ENCODE peak calls at places on chromosomes 7 and 10, in ten cellular contexts. G is BJ, H is CD14-positive monocyte, Y is AG09309, R is coronary artery, O is kidney epithelial cell, Z is IMR-90, K is ovary, W is endothelial cell, M is adrenal gland. S is an unnamed sample.

GRCh38 chr10:74084955-74085354 is 65.7 kb downstream of the AP3M1 start:
- DNase-seq in Y (no peak), M (no peak), G (no peak), R (no peak), Z (no peak), H (no peak), K (no peak), O (no peak), W (no peak), S (no peak)

GRCh38 chr7:70486977-70487376 is 645.0 kb upstream of the GALNT17 start:
- DNase-seq in O (no peak), G (no peak), M (no peak), W (no peak), H (no peak), Y (no peak), R (no peak), K (no peak), Z (no peak), S (no peak)

GRCh38 chr10:116278832-116279231 is 5.8 kb upstream of the GFRA1 start:
- DNase-seq in H (no peak), R (no peak), G (no peak), O (no peak), W (no peak), Y (no peak), K (no peak), M (no peak), Z (peak), S (no peak)

GRCh38 chr7:32088336-32088975 is 18.2 kb upstream of the PDE1C start:
- DNase-seq in H (no peak), R (no peak), W (no peak), Z (no peak), Y (no peak), K (no peak), G (no peak), M (no peak), O (peak), S (no peak)

GRCh38 chr7:38905026-38905759 is 3.8 kb downstream of the VPS41 start:
- DNase-seq in M (no peak), K (no peak), R (no peak), W (no peak), H (no peak), Z (peak), G (no peak), O (no peak), Y (no peak), S (no peak)

GRCh38 chr7:87600130-87601124 is at the start of gene ABCB1:
- DNase-seq in H (no peak), M (peak), R (no peak), Z (peak), W (peak), Y (no peak), K (peak), O (peak), G (no peak), S (peak)

GRCh38 chr10:103069453-103070331 is 123.4 kb downstream of the NT5C2 start:
- DNase-seq in Z (peak), R (no peak), O (peak), W (peak), H (no peak), G (no peak), M (peak), K (peak), Y (peak), S (no peak)

GRCh38 chr7:51316666-51317581 is at the start of gene COBL:
- DNase-seq in H (no peak), M (no peak), G (no peak), Y (no peak), K (peak), W (peak), O (no peak), R (no peak), Z (no peak), S (peak)

GRCh38 chr10:18211862-18212261 is 71.6 kb downstream of the CACNB2 start:
- DNase-seq in G (no peak), W (no peak), R (no peak), O (no peak), M (no peak), Z (no peak), H (no peak), K (no peak), Y (no peak), S (no peak)

GRCh38 chr10:69568472-69569143 is 4.6 kb downstream of the NEUROG3 start:
- DNase-seq in M (no peak), G (no peak), K (no peak), R (no peak), Y (no peak), W (no peak), O (no peak), H (no peak), Z (no peak), S (no peak)

GRCh38 chr10:62960416-62960815 is 144.2 kb upstream of the EGR2 start:
- DNase-seq in H (no peak), Y (no peak), K (no peak), O (no peak), W (no peak), M (no peak), G (no peak), Z (peak), R (no peak), S (no peak)

GRCh38 chr10:17617031-17617911 is at the start of gene HACD1:
- DNase-seq in Z (peak), O (peak), K (peak), H (peak), Y (no peak), R (peak), W (peak), M (peak), G (no peak), S (peak)

GRCh38 chr7:47651355-47652317 is 69.7 kb upstream of the TNS3 start:
- DNase-seq in W (no peak), Z (peak), M (peak), K (no peak), G (peak), Y (peak), O (peak), H (no peak), R (peak), S (no peak)

GRCh38 chr7:71721742-71722141 is 589.8 kb downstream of the GALNT17 start:
- DNase-seq in Z (no peak), G (no peak), O (no peak), W (no peak), H (no peak), R (no peak), Y (no peak), K (no peak), M (no peak), S (no peak)

GRCh38 chr10:30583778-30584415 is 45.7 kb downstream of the LYZL2 start:
- DNase-seq in O (peak), Z (peak), K (peak), G (no peak), Y (peak), W (peak), H (no peak), R (peak), M (peak), S (no peak)

GRCh38 chr7:56290548-56290947 is 174.3 kb upstream of the NUPR2 start:
- DNase-seq in M (no peak), G (no peak), W (no peak), O (no peak), R (no peak), Z (no peak), Y (no peak), H (no peak), K (no peak), S (no peak)

GRCh38 chr7:42236266-42237161 is 495 bp downstream of the GLI3 start:
- DNase-seq in G (no peak), K (peak), M (peak), Y (no peak), Z (peak), H (no peak), W (peak), O (no peak), R (peak), S (peak)

GRCh38 chr7:129535896-129536295 is 33.6 kb downstream of the SMKR1 start:
- DNase-seq in W (no peak), H (no peak), K (no peak), Y (no peak), O (no peak), Z (no peak), M (no peak), R (no peak), G (no peak), S (no peak)

GRCh38 chr7:43439631-43440401 is 143.1 kb upstream of the STK17A start:
- DNase-seq in Z (peak), R (no peak), K (no peak), M (peak), G (no peak), H (peak), O (no peak), Y (no peak), W (peak), S (no peak)

GRCh38 chr7:21253740-21254687 is 173.9 kb upstream of the SP4 start:
- DNase-seq in R (no peak), Y (no peak), O (peak), K (no peak), G (no peak), H (no peak), W (peak), Z (peak), M (peak), S (no peak)

GRCh38 chr10:45373003-45373782 is 823 bp upstream of the ALOX5 start:
- DNase-seq in O (no peak), K (no peak), H (no peak), M (no peak), R (no peak), Y (no peak), Z (no peak), G (no peak), W (peak), S (no peak)

GRCh38 chr7:36775673-36776072 is 51.4 kb upstream of the AOAH start:
- DNase-seq in K (no peak), Z (no peak), G (no peak), H (peak), W (no peak), O (no peak), Y (no peak), M (no peak), R (no peak), S (no peak)

GRCh38 chr7:146514304-146514703 is 397.7 kb downstream of the CNTNAP2 start:
- DNase-seq in O (no peak), Z (no peak), W (no peak), Y (no peak), H (no peak), M (no peak), K (no peak), R (no peak), G (no peak), S (no peak)

GRCh38 chr10:49534670-49535381 is 4.1 kb downstream of the ERCC6 start:
- DNase-seq in H (peak), O (no peak), M (peak), K (no peak), Y (peak), W (no peak), G (peak), Z (peak), R (no peak), S (no peak)

GRCh38 chr10:35191523-35191922 is 64.9 kb downstream of the CREM start:
- DNase-seq in K (no peak), G (no peak), Y (no peak), W (no peak), O (no peak), Z (peak), M (peak), H (peak), R (no peak), S (no peak)

GRCh38 chr7:653829-654764 is 72.4 kb upstream of the DNAAF5 start:
- DNase-seq in K (no peak), Y (no peak), W (no peak), Z (no peak), R (no peak), O (no peak), M (no peak), G (no peak), H (no peak), S (no peak)

GRCh38 chr7:31493714-31494181 is 20.1 kb upstream of the ITPRID1 start:
- DNase-seq in R (no peak), O (peak), Y (no peak), Z (no peak), H (no peak), W (no peak), G (no peak), M (no peak), K (no peak), S (no peak)

GRCh38 chr10:103723557-103723956 is 131.8 kb downstream of the SH3PXD2A start:
- DNase-seq in K (no peak), H (no peak), Z (no peak), G (no peak), W (no peak), Y (no peak), R (no peak), O (no peak), M (no peak), S (no peak)

GRCh38 chr10:67969875-67970274 is 85.4 kb downstream of the SIRT1 start:
- DNase-seq in Y (no peak), K (no peak), O (no peak), G (no peak), R (no peak), M (no peak), H (no peak), W (no peak), Z (peak), S (no peak)

GRCh38 chr7:23334482-23335056 is 35.4 kb downstream of the MALSU1 start:
- DNase-seq in H (no peak), Y (peak), R (no peak), W (no peak), K (peak), O (peak), M (peak), Z (peak), G (peak), S (no peak)

GRCh38 chr7:129870668-129871067 is 82.1 kb downstream of the UBE2H start:
- DNase-seq in Y (no peak), M (no peak), G (no peak), K (no peak), R (no peak), H (no peak), Z (no peak), O (no peak), W (no peak), S (no peak)

GRCh38 chr7:7231005-7231404 is 48.7 kb downstream of the C1GALT1 start:
- DNase-seq in H (no peak), W (no peak), G (no peak), R (no peak), M (no peak), Z (no peak), O (no peak), Y (no peak), K (no peak), S (no peak)

GRCh38 chr10:97261188-97261587 is 31.2 kb downstream of the ARHGAP19 start:
- DNase-seq in W (no peak), Y (no peak), G (no peak), H (no peak), M (no peak), R (no peak), K (no peak), O (no peak), Z (no peak), S (no peak)
- TF ChIP-seq CTCF in W (no peak), Y (no peak), G (no peak), H (no peak), M (no peak), R (no peak), K (no peak), O (no peak), Z (no peak), S (no peak)

DNA sequence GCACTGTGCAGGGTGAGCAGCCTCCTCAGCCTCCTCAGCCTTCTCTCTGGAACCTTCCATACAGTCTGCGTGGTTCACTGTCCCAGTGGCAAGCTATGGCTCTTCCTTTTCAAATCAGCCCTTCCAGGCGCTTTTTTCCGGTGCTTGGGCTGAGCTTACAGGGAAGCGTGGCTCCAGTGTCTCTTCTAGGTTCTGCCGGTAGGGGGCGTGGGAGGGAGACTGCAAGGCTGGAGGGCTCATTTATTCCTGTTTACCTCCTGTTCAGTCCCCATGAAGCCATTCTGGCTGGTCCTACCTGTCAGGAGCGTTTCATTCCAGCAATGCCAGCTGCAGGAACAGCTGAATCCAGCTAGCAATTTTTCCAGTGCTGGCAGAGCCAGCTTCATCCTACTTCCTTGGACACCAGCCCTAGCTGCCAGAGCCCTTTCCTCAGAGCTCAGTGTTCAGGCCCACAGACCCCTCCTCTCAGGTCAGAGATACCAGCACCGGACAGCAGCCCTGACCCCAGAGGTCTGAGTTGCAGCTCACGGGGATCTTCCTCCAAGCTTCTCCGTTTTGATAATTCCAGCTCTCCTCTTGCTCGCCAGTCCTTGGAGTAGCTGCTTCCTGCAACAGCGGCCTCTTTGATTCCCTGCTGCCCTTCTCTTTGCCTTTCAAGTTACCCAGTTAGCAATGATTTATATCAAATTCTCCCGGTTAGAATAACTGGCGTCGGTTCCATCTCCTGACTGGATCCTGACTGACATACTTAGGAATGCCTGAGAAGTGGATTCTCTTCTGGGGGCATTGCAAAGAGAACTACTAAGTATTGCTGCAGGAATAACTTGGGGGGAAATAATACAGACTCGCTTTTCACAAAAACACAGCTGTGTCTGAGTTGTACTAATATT is 129.8 kb downstream of the FRMD4A start:
- DNase-seq in M (peak), R (no peak), W (peak), H (no peak), O (no peak), Z (peak), G (no peak), K (no peak), Y (no peak), S (no peak)
- TF ChIP-seq CTCF in M (peak), R (no peak), W (peak), H (no peak), O (peak), Z (peak), G (peak), K (no peak), Y (peak), S (peak)

GRCh38 chr7:77697535-77697831 is 1.2 kb downstream of the RSBN1L start:
- DNase-seq in M (peak), K (peak), O (no peak), R (no peak), Z (no peak), H (no peak), G (no peak), Y (no peak), W (no peak), S (no peak)

GRCh38 chr7:77696643-77697534 is 630 bp downstream of the RSBN1L start:
- DNase-seq in O (no peak), G (no peak), Y (no peak), M (peak), K (peak), W (peak), R (peak), Z (peak), H (peak), S (peak)

GRCh38 chr7:77698042-77698625 is 1.9 kb downstream of the RSBN1L start:
- DNase-seq in G (no peak), M (no peak), R (no peak), H (no peak), K (no peak), Z (no peak), O (no peak), Y (no peak), W (no peak), S (no peak)

GRCh38 chr7:77693830-77694583 is 2.3 kb upstream of the RSBN1L start:
- DNase-seq in Y (no peak), R (no peak), Z (no peak), K (no peak), W (no peak), G (no peak), M (no peak), O (no peak), H (no peak), S (no peak)

GRCh38 chr7:77696057-77696642 is at the start of gene RSBN1L:
- DNase-seq in O (peak), Y (peak), R (peak), M (peak), Z (peak), G (peak), K (peak), W (peak), H (peak), S (peak)
- TF ChIP-seq CTCF in O (peak), Y (peak), R (no peak), M (peak), Z (peak), G (peak), K (peak), W (no peak), H (peak), S (peak)

DNA sequence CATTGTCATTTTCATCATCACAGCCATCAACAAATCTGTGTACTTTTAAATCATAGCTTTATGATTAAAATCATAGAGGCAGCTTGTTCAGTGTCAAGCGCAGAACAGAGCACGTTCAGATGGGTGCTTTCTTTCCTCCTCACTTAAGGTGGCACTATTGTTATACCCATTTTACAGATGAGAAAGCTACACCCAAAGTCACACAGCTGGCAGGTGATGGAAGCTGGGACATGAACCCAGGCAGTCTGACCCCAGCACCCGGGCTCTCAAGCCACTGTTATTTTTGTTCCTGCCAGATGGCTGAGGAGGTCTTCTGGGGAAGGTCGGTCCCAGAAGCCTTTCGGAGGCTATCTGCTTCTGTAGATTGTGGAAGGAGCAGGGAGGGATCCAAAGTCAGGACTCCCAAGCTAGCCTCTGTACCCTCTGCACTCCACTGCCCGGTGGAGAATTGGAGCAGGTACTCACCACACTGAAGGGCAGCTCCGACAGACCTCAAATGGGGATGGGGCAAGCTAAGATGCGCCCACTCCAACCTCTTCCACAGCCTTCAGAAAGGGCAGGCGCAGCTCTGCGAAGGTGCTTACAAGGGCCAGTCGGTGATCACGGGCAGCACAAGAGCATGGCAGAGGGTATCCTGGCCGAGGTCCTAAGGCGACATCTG is 610 bp downstream of the AVPI1 start:
- DNase-seq in W (no peak), G (no peak), Y (no peak), H (no peak), K (no peak), Z (no peak), R (no peak), M (no peak), O (no peak), S (no peak)
- TF ChIP-seq CTCF in W (no peak), G (no peak), Y (no peak), H (no peak), K (no peak), Z (no peak), R (no peak), M (no peak), O (no peak), S (no peak)

DNA sequence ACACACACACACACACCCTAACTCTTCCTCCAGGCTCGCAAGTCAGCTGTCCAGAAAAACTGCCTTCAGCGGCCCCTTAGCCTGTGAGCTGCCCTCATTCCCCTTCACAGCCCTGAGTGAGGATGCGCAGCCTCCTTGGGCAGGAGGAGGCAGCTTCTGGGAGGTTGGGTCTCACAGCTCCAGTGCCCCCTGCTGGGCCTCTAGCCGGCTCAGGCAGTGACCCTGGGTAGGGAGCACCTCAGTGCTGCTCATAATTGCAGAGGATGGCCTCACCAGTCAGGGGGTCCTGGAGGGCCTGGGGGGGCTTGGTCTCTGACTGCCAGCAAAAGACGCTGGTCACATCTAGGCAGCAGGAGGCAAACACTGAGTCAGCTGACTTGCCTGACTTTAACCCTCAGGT is 43.7 kb downstream of the ZNF273 start:
- DNase-seq in K (no peak), H (no peak), O (no peak), Y (no peak), R (no peak), M (peak), Z (peak), G (no peak), W (peak), S (no peak)
- TF ChIP-seq CTCF in K (no peak), H (no peak), O (peak), Y (peak), R (no peak), M (peak), Z (peak), G (peak), W (no peak), S (no peak)

S was measured in osteocyte.